ENCODE peak calls at places on chromosomes 6 and 20, in eight cellular contexts. One of them, this sample, is unnamed.

GRCh38 chr6:130120731-130121130 is 102.0 kb downstream of the SAMD3 start:
- DNase-seq in mesenchymal stem cell: no peak
- DNase-seq in CD8-positive, alpha-beta memory T cell: no peak
- DNase-seq in left ventricle myocardium inferior: no peak
- DNase-seq in cardiac fibroblast: no peak
- DNase-seq in PC-9: no peak
- DNase-seq in heart left ventricle: no peak
- DNase-seq in ovary: no peak
- DNase-seq in this sample: no peak

GRCh38 chr6:64062960-64063683 is 427.5 kb downstream of the PHF3 start:
- DNase-seq in mesenchymal stem cell: no peak
- DNase-seq in CD8-positive, alpha-beta memory T cell: no peak
- DNase-seq in left ventricle myocardium inferior: no peak
- DNase-seq in cardiac fibroblast: no peak
- DNase-seq in PC-9: no peak
- DNase-seq in heart left ventricle: no peak
- DNase-seq in ovary: no peak
- DNase-seq in this sample: no peak

GRCh38 chr6:137316626-137317025 is 97.4 kb upstream of the IFNGR1 start:
- DNase-seq in mesenchymal stem cell: no peak
- DNase-seq in CD8-positive, alpha-beta memory T cell: no peak
- DNase-seq in left ventricle myocardium inferior: no peak
- DNase-seq in cardiac fibroblast: peak; percentile 50
- DNase-seq in PC-9: no peak
- DNase-seq in heart left ventricle: no peak
- DNase-seq in ovary: no peak
- DNase-seq in this sample: no peak

GRCh38 chr6:117477988-117478852 is 4.3 kb upstream of the DCBLD1 start:
- DNase-seq in mesenchymal stem cell: no peak
- DNase-seq in CD8-positive, alpha-beta memory T cell: peak; percentile 4
- DNase-seq in left ventricle myocardium inferior: no peak
- DNase-seq in cardiac fibroblast: peak; percentile 26
- DNase-seq in PC-9: no peak
- DNase-seq in heart left ventricle: no peak
- DNase-seq in ovary: no peak
- DNase-seq in this sample: peak; percentile 28

GRCh38 chr6:141932685-141933084 is 200.0 kb upstream of the GJE1 start:
- DNase-seq in mesenchymal stem cell: no peak
- DNase-seq in CD8-positive, alpha-beta memory T cell: no peak
- DNase-seq in left ventricle myocardium inferior: no peak
- DNase-seq in cardiac fibroblast: no peak
- DNase-seq in PC-9: no peak
- DNase-seq in heart left ventricle: no peak
- DNase-seq in ovary: no peak
- DNase-seq in this sample: no peak

GRCh38 chr6:52754443-52754842 is 8.8 kb downstream of the GSTA2 start:
- DNase-seq in mesenchymal stem cell: no peak
- DNase-seq in CD8-positive, alpha-beta memory T cell: no peak
- DNase-seq in left ventricle myocardium inferior: no peak
- DNase-seq in cardiac fibroblast: no peak
- DNase-seq in PC-9: no peak
- DNase-seq in heart left ventricle: no peak
- DNase-seq in ovary: no peak
- DNase-seq in this sample: no peak

GRCh38 chr6:170074435-170074834 is 216.4 kb downstream of the DLL1 start:
- DNase-seq in mesenchymal stem cell: no peak
- DNase-seq in CD8-positive, alpha-beta memory T cell: no peak
- DNase-seq in left ventricle myocardium inferior: no peak
- DNase-seq in cardiac fibroblast: no peak
- DNase-seq in PC-9: no peak
- DNase-seq in heart left ventricle: no peak
- DNase-seq in ovary: no peak
- DNase-seq in this sample: no peak

GRCh38 chr20:20837574-20838021 is 125.2 kb upstream of the RALGAPA2 start:
- DNase-seq in mesenchymal stem cell: peak; percentile 25
- DNase-seq in CD8-positive, alpha-beta memory T cell: no peak
- DNase-seq in left ventricle myocardium inferior: peak; percentile 36
- DNase-seq in cardiac fibroblast: peak; percentile 67
- DNase-seq in PC-9: peak; percentile 35
- DNase-seq in heart left ventricle: no peak
- DNase-seq in ovary: peak; percentile 78
- DNase-seq in this sample: peak; percentile 71

GRCh38 chr20:33670715-33671499 is 3.3 kb downstream of the NECAB3 start:
- DNase-seq in mesenchymal stem cell: no peak
- DNase-seq in CD8-positive, alpha-beta memory T cell: no peak
- DNase-seq in left ventricle myocardium inferior: no peak
- DNase-seq in cardiac fibroblast: no peak
- DNase-seq in PC-9: no peak
- DNase-seq in heart left ventricle: no peak
- DNase-seq in ovary: no peak
- DNase-seq in this sample: no peak

GRCh38 chr20:32139947-32140346 is 30.4 kb downstream of the TM9SF4 start:
- DNase-seq in mesenchymal stem cell: no peak
- DNase-seq in CD8-positive, alpha-beta memory T cell: no peak
- DNase-seq in left ventricle myocardium inferior: no peak
- DNase-seq in cardiac fibroblast: no peak
- DNase-seq in PC-9: no peak
- DNase-seq in heart left ventricle: no peak
- DNase-seq in ovary: no peak
- DNase-seq in this sample: no peak

GRCh38 chr6:40037271-40037670 is 103.0 kb upstream of the MOCS1 start:
- DNase-seq in mesenchymal stem cell: no peak
- DNase-seq in CD8-positive, alpha-beta memory T cell: no peak
- DNase-seq in left ventricle myocardium inferior: no peak
- DNase-seq in cardiac fibroblast: no peak
- DNase-seq in PC-9: no peak
- DNase-seq in heart left ventricle: no peak
- DNase-seq in ovary: no peak
- DNase-seq in this sample: no peak

GRCh38 chr6:119333063-119333609 is 16.4 kb downstream of the MAN1A1 start:
- DNase-seq in mesenchymal stem cell: no peak
- DNase-seq in CD8-positive, alpha-beta memory T cell: no peak
- DNase-seq in left ventricle myocardium inferior: no peak
- DNase-seq in cardiac fibroblast: no peak
- DNase-seq in PC-9: no peak
- DNase-seq in heart left ventricle: no peak
- DNase-seq in ovary: no peak
- DNase-seq in this sample: no peak

GRCh38 chr6:137819740-137820139 is 47.3 kb upstream of the TNFAIP3 start:
- DNase-seq in mesenchymal stem cell: peak; percentile 54
- DNase-seq in CD8-positive, alpha-beta memory T cell: peak; percentile 70
- DNase-seq in left ventricle myocardium inferior: no peak
- DNase-seq in cardiac fibroblast: no peak
- DNase-seq in PC-9: no peak
- DNase-seq in heart left ventricle: no peak
- DNase-seq in ovary: no peak
- DNase-seq in this sample: no peak

GRCh38 chr6:40152701-40153100 is 218.4 kb upstream of the MOCS1 start:
- DNase-seq in mesenchymal stem cell: no peak
- DNase-seq in CD8-positive, alpha-beta memory T cell: no peak
- DNase-seq in left ventricle myocardium inferior: no peak
- DNase-seq in cardiac fibroblast: no peak
- DNase-seq in PC-9: no peak
- DNase-seq in heart left ventricle: no peak
- DNase-seq in ovary: no peak
- DNase-seq in this sample: no peak

GRCh38 chr6:113447088-113447831 is 409.9 kb upstream of the MARCKS start:
- DNase-seq in mesenchymal stem cell: peak; percentile 95
- DNase-seq in CD8-positive, alpha-beta memory T cell: no peak
- DNase-seq in left ventricle myocardium inferior: no peak
- DNase-seq in cardiac fibroblast: peak; percentile 83
- DNase-seq in PC-9: no peak
- DNase-seq in heart left ventricle: no peak
- DNase-seq in ovary: no peak
- DNase-seq in this sample: no peak

GRCh38 chr20:37545516-37545915 is 17.8 kb upstream of the BLCAP start:
- DNase-seq in mesenchymal stem cell: no peak
- DNase-seq in CD8-positive, alpha-beta memory T cell: no peak
- DNase-seq in left ventricle myocardium inferior: no peak
- DNase-seq in cardiac fibroblast: no peak
- DNase-seq in PC-9: no peak
- DNase-seq in heart left ventricle: no peak
- DNase-seq in ovary: no peak
- DNase-seq in this sample: peak; percentile 6

GRCh38 chr20:38261054-38261390 is 487 bp upstream of the KIAA1755 start:
- DNase-seq in mesenchymal stem cell: no peak
- DNase-seq in CD8-positive, alpha-beta memory T cell: no peak
- DNase-seq in left ventricle myocardium inferior: no peak
- DNase-seq in cardiac fibroblast: no peak
- DNase-seq in PC-9: no peak
- DNase-seq in heart left ventricle: no peak
- DNase-seq in ovary: no peak
- DNase-seq in this sample: no peak

DNA sequence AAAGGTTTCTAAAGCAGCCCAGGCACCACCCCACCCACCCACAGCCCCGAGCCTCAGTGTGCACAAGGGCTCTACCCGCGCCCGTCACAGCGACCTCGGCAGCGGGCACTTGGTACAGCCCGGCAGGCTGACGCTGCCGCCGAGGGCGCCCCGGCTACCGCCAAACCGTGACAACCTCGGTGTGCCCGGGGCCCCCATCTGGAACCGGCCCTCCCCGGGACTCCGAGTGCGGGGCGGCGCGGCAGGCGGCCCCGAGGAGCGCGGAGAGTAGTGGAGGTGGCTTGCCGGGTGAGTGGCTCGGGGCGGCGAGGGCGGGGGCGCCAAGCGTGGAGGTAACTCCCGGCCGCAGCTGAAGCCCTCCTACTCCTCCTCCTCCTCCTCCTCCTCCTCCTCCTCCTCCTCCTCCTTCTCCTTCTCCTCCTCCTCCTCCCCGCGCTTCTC is at the start of gene ISM1:
- DNase-seq in mesenchymal stem cell: peak; percentile 14
- DNase-seq in CD8-positive, alpha-beta memory T cell: peak; percentile 17
- DNase-seq in left ventricle myocardium inferior: no peak
- DNase-seq in cardiac fibroblast: peak; percentile 6
- DNase-seq in PC-9: peak; percentile 25
- DNase-seq in heart left ventricle: no peak
- DNase-seq in ovary: no peak
- DNase-seq in this sample: peak; percentile 15
- H3K4me3 ChIP-seq in mesenchymal stem cell: peak within 1 kb of the TSS; percentile 88
- H3K4me3 ChIP-seq in CD8-positive, alpha-beta memory T cell: peak within 1 kb of the TSS; percentile 58
- H3K4me3 ChIP-seq in left ventricle myocardium inferior: peak within 1 kb of the TSS; percentile 71
- H3K4me3 ChIP-seq in cardiac fibroblast: peak within 1 kb of the TSS; percentile 28
- H3K4me3 ChIP-seq in PC-9: peak within 1 kb of the TSS; percentile 69
- H3K4me3 ChIP-seq in heart left ventricle: peak within 1 kb of the TSS; percentile 35
- H3K4me3 ChIP-seq in ovary: peak within 1 kb of the TSS; percentile 31
- H3K4me3 ChIP-seq in this sample: peak within 1 kb of the TSS; percentile 40

GRCh38 chr6:48183174-48183573 is 72.2 kb upstream of the PTCHD4 start:
- DNase-seq in mesenchymal stem cell: no peak
- DNase-seq in CD8-positive, alpha-beta memory T cell: no peak
- DNase-seq in left ventricle myocardium inferior: no peak
- DNase-seq in cardiac fibroblast: no peak
- DNase-seq in PC-9: no peak
- DNase-seq in heart left ventricle: no peak
- DNase-seq in ovary: no peak
- DNase-seq in this sample: no peak

GRCh38 chr6:48176909-48177308 is 65.9 kb upstream of the PTCHD4 start:
- DNase-seq in mesenchymal stem cell: no peak
- DNase-seq in CD8-positive, alpha-beta memory T cell: no peak
- DNase-seq in left ventricle myocardium inferior: no peak
- DNase-seq in cardiac fibroblast: peak; percentile 10
- DNase-seq in PC-9: no peak
- DNase-seq in heart left ventricle: no peak
- DNase-seq in ovary: no peak
- DNase-seq in this sample: no peak

DNA sequence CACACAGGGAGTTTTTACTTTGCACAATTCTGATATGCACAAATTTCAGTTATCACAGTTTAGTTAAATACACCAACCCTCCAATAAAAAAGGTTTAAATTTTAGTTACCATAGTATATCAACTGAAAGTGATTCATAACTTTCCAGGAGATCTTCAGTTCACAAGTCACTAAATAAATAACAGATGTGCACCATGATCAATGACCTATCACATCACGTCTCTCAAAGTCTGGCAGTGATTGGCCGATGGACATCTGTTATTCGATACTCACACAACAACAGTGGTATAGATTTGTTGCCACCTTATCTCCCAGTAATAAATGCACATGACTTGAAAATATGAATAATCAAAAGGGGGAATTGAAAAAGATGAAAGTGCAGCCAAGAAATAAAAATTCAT is 66.8 kb upstream of the PTCHD4 start:
- DNase-seq in mesenchymal stem cell: no peak
- DNase-seq in CD8-positive, alpha-beta memory T cell: no peak
- DNase-seq in left ventricle myocardium inferior: no peak
- DNase-seq in cardiac fibroblast: no peak
- DNase-seq in PC-9: no peak
- DNase-seq in heart left ventricle: no peak
- DNase-seq in ovary: no peak
- DNase-seq in this sample: no peak
- H3K4me3 ChIP-seq in mesenchymal stem cell: no peak overlapping the region
- H3K4me3 ChIP-seq in CD8-positive, alpha-beta memory T cell: no peak overlapping the region
- H3K4me3 ChIP-seq in left ventricle myocardium inferior: no peak overlapping the region
- H3K4me3 ChIP-seq in cardiac fibroblast: no peak overlapping the region
- H3K4me3 ChIP-seq in PC-9: no peak overlapping the region
- H3K4me3 ChIP-seq in heart left ventricle: no peak overlapping the region
- H3K4me3 ChIP-seq in ovary: no peak overlapping the region
- H3K4me3 ChIP-seq in this sample: no peak overlapping the region

DNA sequence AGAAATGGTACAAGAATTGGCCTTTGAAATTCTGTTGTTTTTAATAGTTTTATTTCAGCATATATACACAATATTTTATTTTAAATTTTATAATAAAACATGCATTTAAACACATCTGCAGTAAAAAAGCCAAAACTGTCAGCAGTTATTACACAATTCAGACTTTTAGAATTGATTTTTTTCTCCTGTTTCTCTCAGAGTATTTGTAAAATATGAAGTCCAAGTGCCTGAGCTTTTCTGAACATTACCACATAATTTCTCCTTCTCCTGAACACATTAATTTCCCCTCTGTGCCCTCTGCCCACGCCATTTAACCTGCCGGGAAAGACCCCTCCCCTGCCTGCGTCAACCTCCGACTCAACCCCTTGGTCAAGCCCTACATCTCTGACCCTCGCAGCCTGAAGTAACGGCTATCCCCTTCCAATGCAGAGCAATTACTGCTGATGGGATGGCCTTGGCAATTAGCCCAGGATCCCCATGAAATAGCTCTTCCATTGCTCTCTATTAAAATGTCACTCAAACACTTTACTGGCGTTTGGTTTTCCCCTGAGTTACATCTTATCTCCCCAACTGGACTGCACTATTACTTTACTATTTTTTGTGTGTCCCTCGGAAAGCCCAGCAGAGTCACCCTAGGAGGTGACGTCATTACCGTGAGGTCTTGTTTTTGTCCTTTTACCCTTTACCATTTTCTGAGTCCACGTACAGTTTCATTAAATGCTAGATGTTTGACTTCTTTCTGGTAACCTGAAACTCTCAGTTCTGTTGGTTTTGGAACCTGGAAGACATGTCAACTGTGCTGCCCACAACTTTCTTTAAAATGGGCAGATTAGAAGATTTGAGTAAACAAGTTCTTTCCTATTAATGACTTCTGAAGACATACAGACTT is 146.7 kb upstream of the TAB2 start:
- DNase-seq in mesenchymal stem cell: no peak
- DNase-seq in CD8-positive, alpha-beta memory T cell: no peak
- DNase-seq in left ventricle myocardium inferior: peak; percentile 21
- DNase-seq in cardiac fibroblast: peak; percentile 25
- DNase-seq in PC-9: no peak
- DNase-seq in heart left ventricle: no peak
- DNase-seq in ovary: no peak
- DNase-seq in this sample: no peak
- H3K4me3 ChIP-seq in mesenchymal stem cell: no peak overlapping the region
- H3K4me3 ChIP-seq in CD8-positive, alpha-beta memory T cell: no peak overlapping the region
- H3K4me3 ChIP-seq in left ventricle myocardium inferior: no peak overlapping the region
- H3K4me3 ChIP-seq in cardiac fibroblast: no peak overlapping the region
- H3K4me3 ChIP-seq in PC-9: no peak overlapping the region
- H3K4me3 ChIP-seq in heart left ventricle: no peak overlapping the region
- H3K4me3 ChIP-seq in ovary: no peak overlapping the region
- H3K4me3 ChIP-seq in this sample: no peak overlapping the region

GRCh38 chr6:107711953-107712522 is 112.1 kb downstream of the SCML4 start:
- DNase-seq in mesenchymal stem cell: no peak
- DNase-seq in CD8-positive, alpha-beta memory T cell: no peak
- DNase-seq in left ventricle myocardium inferior: no peak
- DNase-seq in cardiac fibroblast: no peak
- DNase-seq in PC-9: no peak
- DNase-seq in heart left ventricle: no peak
- DNase-seq in ovary: no peak
- DNase-seq in this sample: no peak
- H3K4me3 ChIP-seq in mesenchymal stem cell: peak overlapping the region; percentile 58
- H3K4me3 ChIP-seq in CD8-positive, alpha-beta memory T cell: no peak overlapping the region
- H3K4me3 ChIP-seq in left ventricle myocardium inferior: peak overlapping the region; percentile 50
- H3K4me3 ChIP-seq in cardiac fibroblast: no peak overlapping the region
- H3K4me3 ChIP-seq in PC-9: no peak overlapping the region
- H3K4me3 ChIP-seq in heart left ventricle: no peak overlapping the region
- H3K4me3 ChIP-seq in ovary: no peak overlapping the region
- H3K4me3 ChIP-seq in this sample: no peak overlapping the region